ENCODE peak calls at places on chromosome X, in nine cellular contexts. M is SK-N-SH, L is sigmoid colon, K is fibroblast of lung, G is heart right ventricle, B is cardiac muscle cell, I is mesendoderm, Y is GM23248, P is ascending aorta. J is an unnamed sample.
A peak's percentile ranks its signal among the peaks of the same experiment; 100 is the strongest.

GRCh38 chrX:115625577-115626301 is 64.8 kb downstream of the PLS3 start:
- DNase-seq in I (peak; percentile 62), K (peak; percentile 61), B (peak; percentile 62), P (no peak), L (no peak), Y (peak; percentile 57), M (no peak), G (no peak), J (no peak)

GRCh38 chrX:15292861-15293260 is 22.6 kb downstream of the ASB11 start:
- DNase-seq in Y (no peak), P (no peak), K (no peak), L (no peak), G (no peak), M (no peak), B (no peak), I (no peak), J (no peak)

GRCh38 chrX:151970661-151971060 is 3.8 kb downstream of the GABRE start:
- DNase-seq in L (peak; percentile 83), I (no peak), B (peak; percentile 95), P (no peak), K (peak; percentile 89), G (peak; percentile 50), Y (peak; percentile 92), M (no peak), J (peak; percentile 11)

GRCh38 chrX:112851161-112851779 is 10.6 kb upstream of the AMOT start:
- DNase-seq in Y (no peak), I (peak; percentile 95), G (no peak), L (no peak), M (no peak), K (no peak), B (no peak), P (no peak), J (no peak)

GRCh38 chrX:47283015-47283771 is 50.4 kb downstream of the USP11 start:
- DNase-seq in I (no peak), K (peak; percentile 41), L (no peak), G (peak; percentile 8), M (peak; percentile 38), B (peak; percentile 75), Y (peak; percentile 81), P (no peak), J (no peak)

GRCh38 chrX:101729986-101730385 is 70.3 kb upstream of the ARMCX2 start:
- DNase-seq in K (no peak), I (peak; percentile 49), P (no peak), M (no peak), L (no peak), G (no peak), Y (no peak), B (no peak), J (no peak)

GRCh38 chrX:134023851-134024281 is 38.5 kb upstream of the GPC3 start:
- DNase-seq in G (no peak), M (no peak), B (peak; percentile 51), P (no peak), I (no peak), K (peak; percentile 9), L (no peak), Y (no peak), J (no peak)

GRCh38 chrX:51894697-51895336 is 1.4 kb downstream of the MAGED1 start:
- DNase-seq in Y (peak; percentile 52), M (peak; percentile 46), G (peak; percentile 12), B (peak; percentile 38), I (peak; percentile 46), L (peak; percentile 68), K (peak; percentile 36), P (no peak), J (no peak)

GRCh38 chrX:132489256-132490085 is 633 bp upstream of the MBNL3 start:
- DNase-seq in G (peak; percentile 12), M (peak; percentile 69), B (peak; percentile 70), K (peak; percentile 62), Y (peak; percentile 58), I (peak; percentile 53), L (peak; percentile 74), P (no peak), J (no peak)

DNA sequence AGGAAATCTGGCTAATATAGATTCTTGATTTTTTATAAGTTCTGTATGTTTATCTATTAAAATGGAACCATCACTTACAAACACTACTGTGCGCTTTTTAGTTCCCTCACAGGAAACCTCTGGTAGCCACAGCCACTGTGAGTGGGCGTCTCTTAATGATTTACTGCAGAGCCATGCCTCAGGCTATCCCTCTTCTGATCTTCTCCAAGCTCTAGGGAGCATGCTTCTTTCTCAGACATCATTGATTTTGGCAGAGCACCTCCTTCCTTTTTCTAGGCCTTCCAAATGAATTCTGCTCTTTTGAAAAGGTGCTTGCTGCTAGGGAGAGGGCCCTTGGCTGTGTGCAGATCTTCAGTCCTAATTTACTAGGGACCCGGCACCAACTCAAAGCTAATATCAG is 61.1 kb upstream of the STS start:
- DNase-seq in K (no peak), M (no peak), L (no peak), G (no peak), B (no peak), Y (peak; percentile 17), P (no peak), I (peak; percentile 12), J (no peak)
- H3K27ac ChIP-seq in K (no peak overlapping the region), M (no peak overlapping the region), L (no peak overlapping the region), G (no peak overlapping the region), B (no peak overlapping the region), Y (no peak overlapping the region), P (no peak overlapping the region), I (no peak overlapping the region), J (no peak overlapping the region)

GRCh38 chrX:30573125-30573524 is 4.4 kb downstream of the TASL start:
- DNase-seq in L (no peak), I (no peak), Y (no peak), M (no peak), B (no peak), P (no peak), G (no peak), K (no peak), J (no peak)
- H3K4me3 ChIP-seq in L (no peak overlapping the region), I (no peak overlapping the region), Y (no peak overlapping the region), M (no peak overlapping the region), B (no peak overlapping the region), P (no peak overlapping the region), G (no peak overlapping the region), K (no peak overlapping the region), J (no peak overlapping the region)

DNA sequence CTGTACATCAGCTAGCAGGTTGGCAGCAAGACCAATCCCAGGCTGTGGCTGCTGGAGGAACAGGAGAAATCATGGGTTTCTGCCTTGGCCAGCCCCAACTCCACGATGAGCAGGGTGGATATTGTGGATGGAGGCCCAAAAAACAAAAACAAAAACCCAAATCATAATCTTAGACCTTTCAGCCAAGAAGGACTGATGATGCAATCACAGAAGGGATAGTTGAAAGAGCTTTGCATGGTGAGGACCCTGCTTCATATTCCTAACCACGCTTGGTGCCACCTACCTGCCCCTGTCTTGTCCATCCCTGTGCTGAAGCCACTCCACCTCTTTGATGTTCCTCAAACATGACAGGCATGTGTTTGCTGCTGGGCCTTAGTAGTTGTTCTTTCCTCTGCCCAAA is 68.8 kb upstream of the CT45A1 start:
- DNase-seq in Y (no peak), B (no peak), L (no peak), I (no peak), K (no peak), P (no peak), G (no peak), M (no peak), J (no peak)
- H3K36me3 ChIP-seq in Y (no peaks in the 10 kb centered on the region), B (no peaks in the 10 kb centered on the region), L (no peaks in the 10 kb centered on the region), I (no peaks in the 10 kb centered on the region), K (no peaks in the 10 kb centered on the region), P (no peaks in the 10 kb centered on the region), G (no peaks in the 10 kb centered on the region), M (no peaks in the 10 kb centered on the region), J (no peaks in the 10 kb centered on the region)

GRCh38 chrX:40130207-40130606 is 32.4 kb upstream of the BCOR start:
- DNase-seq in M (no peak), L (no peak), P (no peak), B (peak; percentile 62), I (peak; percentile 71), G (no peak), K (no peak), Y (peak; percentile 79), J (no peak)

GRCh38 chrX:40127052-40127451 is 29.3 kb upstream of the BCOR start:
- DNase-seq in Y (peak; percentile 42), G (no peak), L (no peak), P (no peak), K (no peak), M (no peak), B (no peak), I (no peak), J (no peak)

GRCh38 chrX:40131644-40132376 is 34.1 kb upstream of the BCOR start:
- DNase-seq in M (no peak), Y (no peak), G (no peak), B (no peak), K (no peak), P (no peak), I (no peak), L (no peak), J (no peak)

GRCh38 chrX:40132751-40133150 is 35.0 kb upstream of the BCOR start:
- DNase-seq in B (peak; percentile 85), G (peak; percentile 76), I (no peak), M (no peak), P (no peak), K (peak; percentile 87), L (peak; percentile 92), Y (peak; percentile 89), J (peak; percentile 55)
- H3K27ac ChIP-seq in B (no peak overlapping the region), G (peak overlapping the region; percentile 66), I (no peak overlapping the region), M (no peak overlapping the region), P (peak overlapping the region; percentile 85), K (no peak overlapping the region), L (peak overlapping the region; percentile 78), Y (peak overlapping the region; percentile 96), J (peak overlapping the region; percentile 88)

GRCh38 chrX:107827137-107827831 is 1.6 kb downstream of the MID2 start:
- DNase-seq in Y (peak; percentile 46), G (no peak), P (no peak), L (no peak), B (peak; percentile 34), M (no peak), I (no peak), K (no peak), J (no peak)
- H3K4me3 ChIP-seq in Y (peak overlapping the region; percentile 75), G (peak overlapping the region; percentile 42), P (peak overlapping the region; percentile 57), L (peak overlapping the region; percentile 59), B (peak overlapping the region; percentile 42), M (no peak overlapping the region), I (no peak overlapping the region), K (peak overlapping the region; percentile 31), J (peak overlapping the region; percentile 74)

GRCh38 chrX:1400731-1401471 is 9.0 kb upstream of the SLC25A6 start:
- DNase-seq in I (peak; percentile 81), Y (no peak), L (peak; percentile 48), B (no peak), M (no peak), G (no peak), P (no peak), K (no peak), J (no peak)

GRCh38 chrX:1397441-1397840 is 5.5 kb upstream of the SLC25A6 start:
- DNase-seq in I (no peak), L (peak; percentile 40), P (no peak), G (no peak), K (no peak), B (no peak), M (no peak), Y (no peak), J (no peak)

GRCh38 chrX:1401611-1402430 is 9.9 kb upstream of the SLC25A6 start:
- DNase-seq in M (no peak), G (no peak), Y (no peak), I (no peak), B (no peak), K (no peak), P (no peak), L (peak; percentile 58), J (no peak)

GRCh38 chrX:1398431-1399340 is 6.8 kb upstream of the SLC25A6 start:
- DNase-seq in Y (no peak), P (no peak), K (no peak), B (peak; percentile 34), G (no peak), I (no peak), L (peak; percentile 77), M (peak; percentile 12), J (no peak)

GRCh38 chrX:1400049-1400448 is 8.1 kb upstream of the SLC25A6 start:
- DNase-seq in B (no peak), I (no peak), G (no peak), Y (no peak), K (no peak), P (no peak), M (no peak), L (peak; percentile 21), J (no peak)
- H3K36me3 ChIP-seq in B (peaks cover 14% of the 10 kb centered on the region), I (peaks cover 15% of the 10 kb centered on the region), G (no peaks in the 10 kb centered on the region), Y (peaks cover 13% of the 10 kb centered on the region), K (peaks cover 26% of the 10 kb centered on the region), P (peaks cover 30% of the 10 kb centered on the region), M (peaks cover 6% of the 10 kb centered on the region), L (peaks cover 12% of the 10 kb centered on the region), J (peaks cover 21% of the 10 kb centered on the region)

J was measured in thoracic aorta.